ENCODE peak calls at places on chromosomes 11 and 22, in five cellular contexts. P is lower leg skin, O is fibroblast of lung, R is K562, B is neural crest cell. V is an unnamed sample.

GRCh38 chr11:723120-723883 is 17.3 kb downstream of the EPS8L2 start:
- DNase-seq in P (no peak), O (peak), R (peak), B (no peak), V (no peak)

GRCh38 chr11:12587333-12587997 is 86.8 kb upstream of the TEAD1 start:
- DNase-seq in P (no peak), O (peak), R (no peak), B (no peak), V (no peak)

GRCh38 chr11:133985981-133986380 is 29.2 kb upstream of the IGSF9B start:
- DNase-seq in P (no peak), O (no peak), R (no peak), B (no peak), V (no peak)

GRCh38 chr11:131253885-131254204 is 116.6 kb upstream of the NTM start:
- DNase-seq in P (no peak), O (peak), R (no peak), B (peak), V (no peak)

GRCh38 chr11:289706-290620 is 1.0 kb downstream of the PGGHG start:
- DNase-seq in P (no peak), O (no peak), R (no peak), B (no peak), V (peak)

GRCh38 chr11:130413383-130414106 is 14.9 kb downstream of the ADAMTS8 start:
- DNase-seq in P (no peak), O (peak), R (no peak), B (no peak), V (no peak)

GRCh38 chr22:45120440-45120839 is 43.3 kb upstream of the NUP50 start:
- DNase-seq in P (no peak), O (no peak), R (no peak), B (no peak), V (no peak)

GRCh38 chr11:28657378-28658030 is 549.3 kb downstream of the METTL15 start:
- DNase-seq in P (no peak), O (peak), R (no peak), B (no peak), V (no peak)

GRCh38 chr11:94402355-94402754 is 1.1 kb upstream of the GPR83 start:
- DNase-seq in P (no peak), O (no peak), R (no peak), B (no peak), V (no peak)

GRCh38 chr22:27135582-27135981 is 478.2 kb downstream of the MIAT start:
- DNase-seq in P (no peak), O (peak), R (no peak), B (no peak), V (no peak)

GRCh38 chr11:35483131-35483800 is 42.1 kb downstream of the PAMR1 start:
- DNase-seq in P (no peak), O (peak), R (no peak), B (no peak), V (no peak)

GRCh38 chr22:26642465-26643367 is 14.7 kb upstream of the MIAT start:
- DNase-seq in P (no peak), O (no peak), R (peak), B (no peak), V (no peak)

GRCh38 chr11:128565881-128566280 is 21.5 kb downstream of the ETS1 start:
- DNase-seq in P (no peak), O (peak), R (no peak), B (no peak), V (no peak)

GRCh38 chr22:19808873-19809478 is 45.7 kb downstream of the GNB1L start:
- DNase-seq in P (no peak), O (no peak), R (no peak), B (no peak), V (no peak)

GRCh38 chr11:2421996-2422395 is 21.4 kb downstream of the TSSC4 start:
- DNase-seq in P (no peak), O (no peak), R (no peak), B (no peak), V (no peak)

GRCh38 chr22:43853328-43853931 is 8.9 kb downstream of the SULT4A1 start:
- DNase-seq in P (no peak), O (no peak), R (no peak), B (no peak), V (peak)

GRCh38 chr11:76723142-76723541 is 52.6 kb upstream of the LRRC32 start:
- DNase-seq in P (no peak), O (no peak), R (peak), B (no peak), V (no peak)

GRCh38 chr11:28690746-28691145 is 582.6 kb downstream of the METTL15 start:
- DNase-seq in P (no peak), O (peak), R (no peak), B (no peak), V (no peak)

GRCh38 chr11:820655-821512 is 2.2 kb downstream of the PNPLA2 start:
- DNase-seq in P (peak), O (peak), R (no peak), B (no peak), V (no peak)

GRCh38 chr11:26994579-26995210 is 783 bp downstream of the FIBIN start:
- DNase-seq in P (no peak), O (no peak), R (no peak), B (no peak), V (peak)

GRCh38 chr22:35368386-35368785 is 12.5 kb upstream of the HMOX1 start:
- DNase-seq in P (no peak), O (no peak), R (no peak), B (no peak), V (no peak)

GRCh38 chr11:61401558-61401957 is 9.2 kb downstream of the TMEM216 start:
- DNase-seq in P (no peak), O (no peak), R (no peak), B (no peak), V (no peak)

GRCh38 chr11:112968988-112969714 is 7.9 kb downstream of the NCAM1 start:
- DNase-seq in P (no peak), O (peak), R (no peak), B (no peak), V (no peak)

GRCh38 chr11:33861366-33861765 is 30.5 kb downstream of the LMO2 start:
- DNase-seq in P (no peak), O (no peak), R (no peak), B (no peak), V (no peak)

GRCh38 chr11:72924568-72925190 is 110.5 kb downstream of the ATG16L2 start:
- DNase-seq in P (no peak), O (peak), R (peak), B (no peak), V (no peak)

GRCh38 chr22:47209547-47210023 is 447.1 kb downstream of the TBC1D22A start:
- DNase-seq in P (peak), O (no peak), R (no peak), B (no peak), V (no peak)

GRCh38 chr22:47210686-47211085 is 448.2 kb downstream of the TBC1D22A start:
- DNase-seq in P (no peak), O (no peak), R (no peak), B (no peak), V (no peak)

GRCh38 chr22:47210112-47210657 is 447.7 kb downstream of the TBC1D22A start:
- DNase-seq in P (no peak), O (no peak), R (no peak), B (no peak), V (no peak)

GRCh38 chr22:47215851-47216250 is 453.4 kb downstream of the TBC1D22A start:
- DNase-seq in P (no peak), O (no peak), R (no peak), B (no peak), V (no peak)

DNA sequence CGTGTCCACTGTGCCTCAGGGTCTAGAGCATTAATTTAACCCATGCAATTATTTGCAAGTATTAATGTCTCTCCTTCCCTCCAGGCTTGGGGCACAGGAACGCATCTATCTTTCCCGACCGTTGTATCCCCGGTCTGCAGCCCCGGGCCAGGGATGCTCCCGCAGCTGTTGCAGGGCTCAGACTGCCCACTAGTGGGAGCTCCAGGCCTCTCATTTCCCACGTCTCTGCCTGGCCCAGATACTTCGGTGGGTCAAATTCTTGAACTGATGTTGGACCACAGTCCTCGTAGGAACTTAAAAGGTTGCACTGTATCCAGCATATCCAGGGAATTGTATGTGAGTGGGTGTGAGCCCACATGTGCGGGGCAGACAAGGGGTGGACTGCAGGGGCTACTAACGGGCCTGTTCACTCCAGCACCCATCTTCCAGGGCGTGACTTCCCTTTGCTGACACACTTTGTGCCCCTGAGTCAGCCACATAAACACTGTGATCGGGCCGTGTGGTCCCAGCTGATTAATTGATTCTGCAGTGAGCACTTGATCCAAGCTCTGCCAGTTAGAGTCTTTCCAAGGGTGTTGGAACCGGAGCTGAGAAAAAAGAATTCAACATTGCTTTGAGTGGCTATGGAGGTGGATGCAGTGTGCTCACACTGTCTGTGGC is 451.3 kb downstream of the TBC1D22A start:
- DNase-seq in P (no peak), O (peak), R (peak), B (no peak), V (no peak)
- TF ChIP-seq CTCF in P (no peak), O (peak), R (peak), B (peak), V (peak)

GRCh38 chr11:18203723-18204122 is 31.1 kb downstream of the MRGPRX4 start:
- DNase-seq in P (no peak), O (peak), R (peak), B (peak), V (no peak)
- TF ChIP-seq CTCF in P (no peak), O (peak), R (peak), B (peak), V (peak)

GRCh38 chr22:39928556-39929401 is 27.9 kb downstream of the GRAP2 start:
- DNase-seq in P (no peak), O (no peak), R (no peak), B (no peak), V (no peak)

GRCh38 chr22:39926175-39927152 is 25.6 kb downstream of the GRAP2 start:
- DNase-seq in P (no peak), O (no peak), R (no peak), B (no peak), V (no peak)

GRCh38 chr22:39924286-39924685 is 23.4 kb downstream of the GRAP2 start:
- DNase-seq in P (no peak), O (no peak), R (no peak), B (no peak), V (no peak)

GRCh38 chr22:39925273-39925672 is 24.4 kb downstream of the GRAP2 start:
- DNase-seq in P (no peak), O (no peak), R (no peak), B (no peak), V (no peak)

DNA sequence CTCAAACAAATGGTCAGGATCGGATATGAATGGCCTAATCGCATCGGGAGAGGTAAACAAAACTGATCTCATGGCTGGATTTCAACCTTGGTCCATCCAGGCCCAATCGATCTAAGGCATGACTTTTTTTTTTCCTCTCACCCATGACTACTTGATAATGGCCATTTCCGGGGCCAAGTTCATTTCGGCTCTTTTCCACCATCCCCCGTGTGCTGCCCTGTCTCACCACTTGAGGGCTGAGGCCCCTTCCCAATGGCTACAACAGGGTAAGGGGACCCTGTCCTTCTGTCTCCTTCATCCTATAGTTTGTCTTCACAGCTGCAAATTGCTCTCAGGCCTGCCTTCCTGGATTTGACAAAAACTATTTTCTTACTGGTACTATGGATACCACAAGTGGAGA is 26.7 kb downstream of the GRAP2 start:
- DNase-seq in P (no peak), O (no peak), R (peak), B (no peak), V (no peak)
- TF ChIP-seq CTCF in P (no peak), O (peak), R (peak), B (peak), V (no peak)

DNA sequence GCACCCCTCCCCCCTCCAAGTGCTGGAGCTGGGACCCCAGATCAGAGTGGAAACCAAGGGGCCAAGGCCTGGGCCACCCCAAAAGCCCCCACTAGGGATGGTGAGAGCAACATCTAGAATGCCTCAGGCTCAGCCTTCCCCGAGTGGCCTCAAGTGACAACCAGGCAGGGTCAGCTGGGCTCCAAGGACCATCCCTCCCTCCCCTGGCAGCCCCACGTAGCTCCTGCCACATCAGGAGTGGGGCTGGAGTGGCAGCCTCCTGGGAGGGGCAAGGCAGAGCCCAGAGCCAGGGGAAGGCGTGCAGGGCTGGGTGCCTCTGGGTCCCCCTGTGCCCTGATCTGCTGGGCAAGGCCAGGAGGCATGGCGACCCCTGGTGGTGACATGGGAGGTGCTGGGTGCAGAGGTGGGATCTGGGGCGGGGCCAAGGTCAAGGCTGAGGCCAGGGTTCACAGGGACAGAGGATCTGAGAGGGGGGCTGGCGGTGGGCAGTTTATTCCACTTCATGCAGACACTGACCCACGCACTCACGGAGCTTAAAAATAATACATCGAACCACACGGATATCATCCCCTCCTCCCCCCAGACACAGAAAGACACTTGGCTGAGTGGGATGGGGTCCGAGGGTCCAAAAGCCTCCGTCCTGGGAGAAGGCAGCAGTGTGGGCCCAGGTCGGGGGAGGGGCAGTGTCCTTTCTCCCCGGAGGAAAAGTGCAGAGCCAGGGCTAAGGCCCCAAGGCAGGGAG is 15.8 kb upstream of the EHD1 start:
- DNase-seq in P (peak), O (peak), R (peak), B (peak), V (peak)
- TF ChIP-seq CTCF in P (peak), O (peak), R (peak), B (peak), V (peak)

GRCh38 chr11:22472306-22472705 is 134.1 kb downstream of the SLC17A6 start:
- DNase-seq in P (no peak), O (no peak), R (no peak), B (no peak), V (no peak)
- TF ChIP-seq CTCF in P (no peak), O (no peak), R (no peak), B (no peak), V (peak)

V was measured in chondrocyte.